ENCODE peak calls at places on chromosomes 1 and 21, in six cellular contexts. X is IMR-90, H is H9, S is H1, B is mesenchymal stem cell, V is trophoblast cell. L is an unnamed sample.

GRCh38 chr1:102002057-102002456 is 5.3 kb upstream of the OLFM3 start:
- DNase-seq in X (no peak), H (no peak), S (no peak), B (no peak), V (no peak), L (no peak)

GRCh38 chr1:222815367-222815765 is 527 bp downstream of the DISP1 start:
- DNase-seq in X (no peak), H (no peak), S (no peak), B (peak), V (peak), L (no peak)

GRCh38 chr1:194843077-194843476 is 1656.7 kb upstream of the B3GALT2 start:
- DNase-seq in X (no peak), H (no peak), S (no peak), B (no peak), V (no peak), L (no peak)

GRCh38 chr1:58571616-58572015 is 5.4 kb downstream of the TACSTD2 start:
- DNase-seq in X (no peak), H (no peak), S (peak), B (no peak), V (no peak), L (no peak)

GRCh38 chr1:161439280-161440232 is 65.7 kb upstream of the FCGR2A start:
- DNase-seq in X (peak), H (peak), S (peak), B (peak), V (peak), L (no peak)

GRCh38 chr1:53512807-53513755 is 53.9 kb downstream of the DMRTB1 start:
- DNase-seq in X (no peak), H (no peak), S (no peak), B (no peak), V (no peak), L (no peak)

GRCh38 chr1:8903908-8904650 is 25.6 kb upstream of the ENO1 start:
- DNase-seq in X (peak), H (no peak), S (no peak), B (peak), V (peak), L (no peak)

GRCh38 chr1:98674075-98674781 is 12.7 kb downstream of the SNX7 start:
- DNase-seq in X (peak), H (no peak), S (no peak), B (no peak), V (no peak), L (no peak)

GRCh38 chr21:35811115-35811806 is 249.1 kb downstream of the SETD4 start:
- DNase-seq in X (no peak), H (peak), S (no peak), B (no peak), V (no peak), L (no peak)

GRCh38 chr21:45471229-45472052 is 66.5 kb downstream of the COL18A1 start:
- DNase-seq in X (peak), H (no peak), S (no peak), B (peak), V (peak), L (no peak)

GRCh38 chr1:16015960-16016901 is 1.6 kb downstream of the HSPB7 start:
- DNase-seq in X (no peak), H (no peak), S (no peak), B (no peak), V (no peak), L (no peak)

DNA sequence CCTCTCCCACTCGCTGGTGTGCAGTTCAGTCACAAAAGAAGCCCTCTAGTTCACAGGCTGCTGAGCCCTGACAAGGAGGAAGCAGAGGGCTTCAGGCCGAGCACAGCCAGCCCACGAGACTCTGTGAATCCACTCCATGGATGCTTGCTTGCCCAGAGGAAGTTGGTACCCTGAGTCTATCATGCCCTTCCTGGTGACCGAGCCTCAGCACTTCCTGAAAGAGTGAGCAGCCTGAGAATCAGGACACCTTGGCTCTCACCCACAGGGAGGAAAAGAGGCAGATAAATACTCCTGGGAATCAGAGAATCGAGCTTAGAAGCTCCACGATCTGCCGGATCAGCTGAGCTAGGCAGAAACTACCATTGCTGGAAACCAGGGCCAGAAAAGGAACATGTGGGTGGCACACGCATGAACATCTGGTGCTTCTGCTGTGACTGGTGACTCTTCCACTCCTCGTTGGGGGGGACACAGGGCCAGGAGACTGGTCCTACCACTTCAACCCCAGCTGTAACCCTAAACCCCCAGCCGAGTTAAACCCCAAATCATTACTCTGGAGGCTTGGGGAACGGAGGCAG is 376.3 kb upstream of the CAMK1G start:
- DNase-seq in X (no peak), H (no peak), S (no peak), B (no peak), V (no peak), L (no peak)
- H3K4ac ChIP-seq in X (no peak), H (no peak), S (peak), B (no peak), V (peak), L (no peak)

DNA sequence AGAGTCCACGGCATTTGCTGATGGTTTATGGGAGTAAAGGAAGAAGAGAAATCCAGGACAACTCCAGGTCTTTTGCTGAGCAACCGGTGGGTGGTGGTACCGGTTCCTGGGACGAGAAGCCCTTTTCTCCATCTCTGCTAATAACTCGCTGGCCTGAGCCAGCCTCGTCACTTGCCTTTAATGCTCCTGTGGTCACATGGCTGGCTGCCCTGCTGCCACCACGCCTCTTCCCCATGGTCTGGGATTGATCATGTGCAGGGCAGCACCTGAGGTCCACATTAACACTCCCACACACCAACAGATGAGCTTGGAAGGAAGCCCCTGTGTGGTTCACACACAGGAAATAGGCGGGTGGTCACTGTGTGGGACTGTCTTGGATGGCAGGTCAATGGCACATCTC is 10.3 kb upstream of the ETS2 start:
- DNase-seq in X (no peak), H (no peak), S (no peak), B (no peak), V (no peak), L (no peak)
- H2AFZ ChIP-seq in X (no peak), H (no peak), S (no peak), B (no peak), V (no peak), L (no peak)

GRCh38 chr1:29122987-29123870 is 474 bp downstream of the TMEM200B start:
- DNase-seq in X (peak), H (no peak), S (peak), B (peak), V (peak), L (peak)
- H3K4ac ChIP-seq in X (peak), H (no peak), S (peak), B (peak), V (peak), L (no peak)

GRCh38 chr1:246306415-246307037 is 200.6 kb downstream of the SMYD3 start:
- DNase-seq in X (peak), H (no peak), S (no peak), B (peak), V (no peak), L (no peak)

GRCh38 chr1:246309247-246309884 is 197.7 kb downstream of the SMYD3 start:
- DNase-seq in X (no peak), H (no peak), S (no peak), B (no peak), V (no peak), L (no peak)

GRCh38 chr1:246317291-246317690 is 189.8 kb downstream of the SMYD3 start:
- DNase-seq in X (no peak), H (no peak), S (no peak), B (peak), V (no peak), L (no peak)

GRCh38 chr1:246308533-246309075 is 198.5 kb downstream of the SMYD3 start:
- DNase-seq in X (no peak), H (no peak), S (no peak), B (no peak), V (no peak), L (no peak)

DNA sequence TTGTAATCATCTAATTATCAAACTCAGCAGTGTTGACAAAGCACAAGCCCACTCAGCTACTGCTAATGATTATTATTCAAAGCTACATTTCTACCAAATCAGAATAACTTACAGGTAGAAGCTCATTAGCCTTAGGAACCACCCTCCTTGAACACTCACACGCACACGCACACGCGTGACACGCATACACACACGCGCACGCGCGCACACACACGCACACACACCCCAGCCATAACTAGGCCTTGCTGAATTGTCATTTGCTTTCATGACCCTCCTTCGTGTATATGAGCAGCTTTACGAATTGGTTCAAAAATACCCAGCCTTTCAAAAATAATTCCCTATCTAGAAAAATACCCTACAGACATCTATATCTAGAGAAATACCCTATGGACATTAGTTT is 195.6 kb downstream of the SMYD3 start:
- DNase-seq in X (no peak), H (no peak), S (no peak), B (no peak), V (no peak), L (no peak)
- H2AFZ ChIP-seq in X (no peak), H (no peak), S (no peak), B (no peak), V (no peak), L (no peak)

DNA sequence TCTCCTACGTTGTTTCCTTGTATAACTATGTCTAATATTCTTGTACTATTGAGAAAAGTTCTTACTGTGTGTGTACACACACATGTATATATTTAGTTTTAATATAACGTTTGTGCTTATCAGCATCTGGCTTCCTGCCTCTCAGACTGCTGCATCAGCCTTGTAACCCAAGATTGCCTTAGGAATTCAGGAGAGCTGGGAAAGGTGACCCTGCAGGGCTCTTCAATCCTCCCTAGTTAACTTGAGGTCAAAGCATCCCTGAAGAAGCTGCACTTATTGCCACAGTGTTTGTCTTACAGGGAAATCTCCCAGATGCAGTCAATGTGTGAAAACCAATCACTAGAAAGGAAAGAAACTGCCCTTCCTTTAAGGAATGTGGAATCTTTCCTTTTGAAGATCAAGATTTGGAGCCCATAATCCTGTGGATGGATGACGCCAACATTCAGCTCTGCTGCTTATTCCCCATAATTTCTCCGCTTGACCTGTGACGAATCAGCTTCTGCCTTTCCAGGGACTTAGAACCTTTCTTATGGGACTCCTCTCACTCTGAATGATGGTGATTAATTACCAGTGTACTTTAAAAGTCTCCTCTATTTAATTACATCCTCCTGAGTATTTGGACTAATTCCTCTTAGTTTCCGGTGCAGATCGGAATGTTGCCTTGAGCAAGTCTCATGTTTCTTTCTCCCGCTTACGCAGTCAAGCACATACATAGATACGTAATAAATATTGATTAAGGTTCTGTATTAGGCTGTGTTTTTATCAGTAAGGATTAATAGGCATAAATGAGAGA is 14.4 kb downstream of the ADAMTS5 start:
- DNase-seq in X (peak), H (no peak), S (no peak), B (peak), V (no peak), L (no peak)
- H3K4ac ChIP-seq in X (no peak), H (no peak), S (no peak), B (no peak), V (no peak), L (no peak)

GRCh38 chr1:156639601-156640101 is 2.3 kb upstream of the BCAN start:
- DNase-seq in X (no peak), H (no peak), S (no peak), B (no peak), V (no peak), L (no peak)

GRCh38 chr1:156642265-156643185 is 608 bp downstream of the BCAN start:
- DNase-seq in X (no peak), H (peak), S (no peak), B (no peak), V (no peak), L (no peak)

GRCh38 chr1:156643266-156644092 is 1.6 kb downstream of the BCAN start:
- DNase-seq in X (no peak), H (no peak), S (no peak), B (no peak), V (no peak), L (no peak)

GRCh38 chr1:156640842-156641706 is 843 bp upstream of the BCAN start:
- DNase-seq in X (no peak), H (no peak), S (no peak), B (no peak), V (no peak), L (no peak)

DNA sequence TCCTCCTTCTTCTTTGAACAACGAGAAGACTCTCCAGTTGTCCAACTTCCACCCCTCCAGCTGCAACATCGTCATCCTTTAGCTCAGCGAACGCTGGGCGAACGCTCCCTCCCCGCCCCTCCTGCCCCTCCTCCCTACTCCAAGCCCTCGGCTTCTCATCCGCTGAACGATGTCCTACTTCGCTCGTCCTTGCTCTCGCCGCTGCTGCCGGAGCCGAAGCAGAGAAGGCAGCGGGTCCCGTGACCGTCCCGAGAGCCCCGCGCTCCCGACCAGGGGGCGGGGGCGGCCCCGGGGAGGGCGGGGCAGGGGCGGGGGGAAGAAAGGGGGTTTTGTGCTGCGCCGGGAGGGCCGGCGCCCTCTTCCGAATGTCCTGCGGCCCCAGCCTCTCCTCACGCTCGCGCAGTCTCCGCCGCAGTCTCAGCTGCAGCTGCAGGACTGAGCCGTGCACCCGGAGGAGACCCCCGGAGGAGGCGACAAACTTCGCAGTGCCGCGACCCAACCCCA is at the start of gene BCAN:
- DNase-seq in X (peak), H (peak), S (peak), B (peak), V (peak), L (no peak)
- H2AFZ ChIP-seq in X (peak), H (no peak), S (no peak), B (no peak), V (no peak), L (peak)

GRCh38 chr1:165768513-165769394 is at the start of gene TMCO1:
- DNase-seq in X (peak), H (peak), S (peak), B (peak), V (peak), L (peak)
- H3K4ac ChIP-seq in X (peak), H (no peak), S (peak), B (peak), V (peak), L (no peak)